ENCODE peak calls at places on chromosomes 4 and X, in seven cellular contexts. M, H, Q, N, X, F and U are unnamed samples.

GRCh38 chr4:172982151-172982590 is 186.4 kb upstream of the GALNT7 start:
- DNase-seq in N (no peak), F (peak; percentile 69), M (no peak), H (peak; percentile 70), X (no peak), Q (no peak), U (peak; percentile 92)

GRCh38 chrX:132401935-132402334 is 86.9 kb downstream of the MBNL3 start:
- DNase-seq in M (no peak), N (no peak), F (no peak), Q (no peak), H (no peak), X (no peak), U (peak; percentile 24)

GRCh38 chrX:114798902-114799301 is 215.0 kb downstream of the HTR2C start:
- DNase-seq in Q (no peak), F (no peak), H (peak; percentile 30), M (no peak), N (no peak), X (no peak), U (no peak)

GRCh38 chrX:48753708-48754107 is 7.8 kb upstream of the GLOD5 start:
- DNase-seq in M (no peak), N (peak; percentile 36), H (no peak), F (peak; percentile 60), X (no peak), Q (no peak), U (no peak)

GRCh38 chr4:41320786-41321185 is 64.1 kb downstream of the UCHL1 start:
- DNase-seq in X (no peak), H (no peak), M (no peak), Q (no peak), F (peak; percentile 20), N (no peak), U (no peak)

GRCh38 chr4:30721353-30722091 is 1.4 kb downstream of the PCDH7 start:
- DNase-seq in H (peak; percentile 64), Q (peak; percentile 54), X (no peak), F (no peak), N (peak; percentile 77), M (peak; percentile 55), U (peak; percentile 44)

GRCh38 chr4:1347410-1347864 is 429 bp downstream of the UVSSA start:
- DNase-seq in H (peak; percentile 89), N (peak; percentile 82), X (no peak), F (peak; percentile 83), Q (peak; percentile 56), M (peak; percentile 65), U (peak; percentile 82)

GRCh38 chrX:41518841-41519220 is 71.7 kb downstream of the NYX start:
- DNase-seq in N (no peak), H (no peak), M (no peak), F (no peak), Q (no peak), X (no peak), U (peak; percentile 49)

GRCh38 chr4:174437324-174437723 is 85.0 kb downstream of the HPGD start:
- DNase-seq in N (no peak), F (peak; percentile 79), H (peak; percentile 86), M (no peak), Q (no peak), X (no peak), U (peak; percentile 36)

GRCh38 chr4:168612435-168613139 is 115.7 kb downstream of the PALLD start:
- DNase-seq in X (no peak), F (peak; percentile 73), H (peak; percentile 71), N (no peak), Q (no peak), M (no peak), U (peak; percentile 78)

GRCh38 chr4:82601242-82602015 is 39.6 kb upstream of the TMEM150C start:
- DNase-seq in X (no peak), M (no peak), H (no peak), F (no peak), N (no peak), Q (no peak), U (no peak)

DNA sequence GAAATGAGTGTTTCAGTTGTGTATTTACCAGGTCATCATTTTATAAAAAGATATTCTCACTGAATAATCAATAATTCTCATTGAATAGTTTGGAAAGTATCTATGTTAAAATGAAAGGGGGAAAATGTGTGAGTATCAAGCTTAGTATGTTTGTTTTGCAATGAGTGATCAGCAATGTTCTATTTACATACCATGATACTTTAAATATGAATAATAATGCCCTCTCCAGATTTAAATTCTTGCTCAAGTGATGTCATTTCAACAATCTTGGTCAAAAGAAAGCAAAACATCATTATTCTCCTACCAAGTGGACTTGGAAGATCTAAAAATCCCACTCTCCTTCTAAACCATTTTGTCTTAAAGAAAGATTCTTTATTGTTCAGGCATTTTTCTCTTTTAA is 42.1 kb upstream of the ANKRD50 start:
- DNase-seq in Q (no peak), F (peak; percentile 4), X (no peak), M (no peak), N (no peak), H (no peak), U (peak; percentile 70)
- H4K8ac ChIP-seq in Q (no peak overlapping the region), F (no peak overlapping the region), X (no peak overlapping the region), M (no peak overlapping the region), N (no peak overlapping the region), H (no peak overlapping the region), U (no peak overlapping the region)

GRCh38 chr4:38967260-38968095 is 64.7 kb downstream of the TMEM156 start:
- DNase-seq in M (no peak), N (peak; percentile 76), F (peak; percentile 87), X (no peak), H (peak; percentile 99), Q (no peak), U (peak; percentile 100)
- H3K27ac ChIP-seq in M (no peak overlapping the region), N (no peak overlapping the region), F (no peak overlapping the region), X (no peak overlapping the region), H (peak overlapping the region; percentile 83), Q (no peak overlapping the region), U (peak overlapping the region; percentile 99)

DNA sequence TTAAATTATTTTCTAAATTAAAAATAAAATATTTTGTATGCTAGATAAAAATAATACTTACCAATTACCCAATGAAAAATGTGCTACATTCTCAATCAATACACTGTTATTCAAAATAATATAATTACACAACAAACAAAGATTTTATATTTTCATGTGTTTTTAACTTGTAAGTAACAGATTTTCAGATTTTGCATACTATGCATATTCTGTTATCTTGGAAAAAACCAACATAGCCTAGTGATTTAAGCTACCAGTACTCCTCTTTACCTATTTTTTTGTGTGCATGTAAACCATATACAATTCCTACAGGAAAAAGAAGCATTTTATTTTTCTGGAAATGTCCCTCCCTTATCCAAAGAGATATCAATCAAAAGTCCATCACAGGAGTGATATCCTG is 10.0 kb upstream of the GNRHR start:
- DNase-seq in H (no peak), Q (no peak), M (no peak), N (no peak), F (no peak), X (no peak), U (no peak)
- H4K8ac ChIP-seq in H (no peak overlapping the region), Q (no peak overlapping the region), M (no peak overlapping the region), N (no peak overlapping the region), F (no peak overlapping the region), X (no peak overlapping the region), U (no peak overlapping the region)

DNA sequence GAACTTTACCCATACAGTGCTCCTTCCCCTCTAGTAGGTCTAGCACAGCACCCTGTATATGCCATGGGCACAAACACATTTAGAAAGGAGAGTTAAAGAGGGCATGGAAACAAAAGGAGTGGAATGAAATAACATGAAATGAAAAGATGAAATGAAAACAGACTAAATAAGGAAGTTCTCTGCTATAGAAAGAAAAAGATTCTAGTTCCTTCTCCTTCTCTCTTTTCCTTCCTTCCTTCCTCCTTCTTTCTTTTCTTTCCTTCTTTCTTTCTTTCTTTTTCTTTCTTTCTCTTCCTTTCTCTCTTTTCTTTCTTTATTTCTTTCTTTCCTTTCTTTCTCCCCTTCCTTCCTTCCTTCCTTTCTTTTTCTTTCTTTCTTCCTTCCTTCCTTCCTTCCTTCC is 2197.4 kb downstream of the PCDH7 start:
- DNase-seq in X (no peak), Q (no peak), F (no peak), H (no peak), M (no peak), N (no peak), U (no peak)
- H3K27ac ChIP-seq in X (no peak overlapping the region), Q (no peak overlapping the region), F (no peak overlapping the region), H (no peak overlapping the region), M (no peak overlapping the region), N (no peak overlapping the region), U (no peak overlapping the region)

GRCh38 chr4:75002381-75002780 is 69.5 kb downstream of the PARM1 start:
- DNase-seq in F (no peak), H (peak; percentile 8), M (no peak), X (no peak), N (peak; percentile 4), Q (no peak), U (no peak)
- H4K8ac ChIP-seq in F (no peak overlapping the region), H (no peak overlapping the region), M (no peak overlapping the region), X (no peak overlapping the region), N (no peak overlapping the region), Q (no peak overlapping the region), U (no peak overlapping the region)

DNA sequence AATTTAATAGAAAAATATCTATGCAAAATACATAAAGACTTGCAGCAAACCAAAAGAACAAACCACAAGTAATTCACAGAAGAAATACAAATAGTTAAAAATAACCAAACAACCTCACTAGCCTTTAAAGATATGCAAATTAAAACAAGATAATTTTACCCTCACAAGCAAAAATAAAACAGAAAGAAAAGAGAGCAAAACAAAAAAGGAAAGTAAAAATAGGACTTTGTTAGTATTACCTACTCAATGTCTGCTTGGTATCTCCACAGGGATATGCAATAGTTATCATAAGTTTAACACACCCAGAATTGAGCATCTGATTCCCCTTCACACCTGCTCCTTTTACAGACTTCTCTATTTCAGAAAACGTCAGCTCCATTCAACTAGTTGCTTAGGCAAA is 737.5 kb upstream of the MAGEB2 start:
- DNase-seq in X (no peak), Q (no peak), N (no peak), F (no peak), M (no peak), H (no peak), U (no peak)
- H3K27ac ChIP-seq in X (no peak overlapping the region), Q (no peak overlapping the region), N (no peak overlapping the region), F (no peak overlapping the region), M (no peak overlapping the region), H (no peak overlapping the region), U (no peak overlapping the region)